ENCODE peak calls at places on chromosomes 12 and 14, in four cellular contexts. S is K562, Q is HepG2, P is GM12878. J is an unnamed sample.

GRCh38 chr12:68180792-68181744 is 21.5 kb upstream of the IFNG start:
- DNase-seq in S (no peak), Q (no peak), P (no peak), J (no peak)

GRCh38 chr12:53623526-53623925 is 2.7 kb downstream of the ATF7 start:
- DNase-seq in S (peak; percentile 31), Q (no peak), P (no peak), J (peak; percentile 82)

GRCh38 chr14:20522332-20522731 is 17.0 kb downstream of the RNASE10 start:
- DNase-seq in S (no peak), Q (no peak), P (no peak), J (no peak)

GRCh38 chr12:80142640-80143039 is 43.3 kb downstream of the OTOGL start:
- DNase-seq in S (no peak), Q (no peak), P (no peak), J (no peak)

GRCh38 chr12:92400006-92400405 is 254.4 kb upstream of the BTG1 start:
- DNase-seq in S (no peak), Q (no peak), P (no peak), J (no peak)

GRCh38 chr12:11652351-11653040 is 3.0 kb downstream of the ETV6 start:
- DNase-seq in S (no peak), Q (no peak), P (peak; percentile 71), J (peak; percentile 67)

GRCh38 chr12:30533518-30533917 is 162.2 kb downstream of the IPO8 start:
- DNase-seq in S (no peak), Q (no peak), P (no peak), J (peak; percentile 13)

GRCh38 chr12:30088259-30088995 is 304.7 kb upstream of the TMTC1 start:
- DNase-seq in S (no peak), Q (no peak), P (no peak), J (no peak)

GRCh38 chr12:85281947-85282312 is 1.9 kb downstream of the ALX1 start:
- DNase-seq in S (no peak), Q (no peak), P (no peak), J (no peak)

GRCh38 chr14:39185256-39186049 is 10.4 kb downstream of the PNN start:
- DNase-seq in S (no peak), Q (no peak), P (no peak), J (no peak)
- TF ChIP-seq MAX in S (no peak), Q (no peak), P (no peak), J (no peak)

GRCh38 chr12:49133014-49133413 is 1.8 kb upstream of the TUBA1B start:
- DNase-seq in S (peak; percentile 20), Q (no peak), P (no peak), J (no peak)

GRCh38 chr12:49131051-49131972 is at the start of gene TUBA1B:
- DNase-seq in S (peak; percentile 95), Q (peak; percentile 65), P (peak; percentile 48), J (peak; percentile 89)

GRCh38 chr12:49129332-49130150 is 1.7 kb downstream of the TUBA1B start:
- DNase-seq in S (no peak), Q (no peak), P (no peak), J (no peak)

GRCh38 chr12:49131973-49132461 is 822 bp upstream of the TUBA1B start:
- DNase-seq in S (no peak), Q (no peak), P (no peak), J (peak; percentile 62)

DNA sequence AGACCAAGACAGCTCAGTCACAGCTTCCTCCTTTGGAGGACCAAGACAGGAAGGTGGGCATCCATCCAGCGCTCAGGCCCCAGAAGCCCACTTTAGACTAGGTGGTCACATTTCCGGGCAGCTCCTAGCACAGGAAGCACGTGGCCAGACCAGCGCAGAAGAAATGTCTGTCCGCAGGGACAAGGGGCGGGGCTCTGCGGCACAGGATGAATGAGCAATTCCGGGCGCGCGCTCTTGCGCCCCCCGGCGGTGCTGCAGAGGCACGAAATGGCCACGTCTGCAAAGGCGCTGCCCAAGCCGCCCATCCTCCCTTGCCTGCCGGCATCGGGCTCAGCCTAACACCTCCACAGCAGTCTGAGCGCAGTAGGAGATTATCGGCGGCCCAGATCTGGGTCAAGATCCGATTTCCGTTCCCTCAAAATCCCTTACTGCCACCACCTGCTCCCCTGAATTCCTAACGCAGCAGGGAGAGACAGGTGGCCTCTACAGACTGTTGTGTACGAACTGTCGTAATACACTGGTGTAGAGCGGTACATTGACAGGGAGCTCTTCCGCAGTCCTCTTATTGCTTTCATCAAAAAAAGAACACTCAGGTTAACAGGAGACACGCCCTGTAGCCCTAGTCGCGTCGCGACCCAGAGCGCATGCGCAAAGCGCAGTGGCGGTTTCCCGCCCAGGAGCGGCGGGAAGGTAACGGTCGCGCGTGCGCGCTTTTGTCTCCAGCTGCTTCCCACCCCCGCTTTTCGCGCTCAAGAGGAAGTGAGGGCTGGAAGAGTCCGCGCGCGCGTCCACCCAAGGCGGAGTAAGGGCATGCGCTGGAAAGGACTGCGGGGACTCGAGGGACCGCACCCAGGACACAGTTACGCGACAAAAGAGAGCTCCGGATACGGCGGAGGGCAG is 794 bp downstream of the TUBA1B start:
- DNase-seq in S (peak; percentile 79), Q (peak; percentile 85), P (peak; percentile 90), J (peak; percentile 95)
- TF ChIP-seq MAX in S (peak; percentile 97), Q (peak; percentile 91), P (peak; percentile 94), J (peak; percentile 98)

GRCh38 chr12:16828891-16829290 is 222.9 kb upstream of the LMO3 start:
- DNase-seq in S (no peak), Q (no peak), P (no peak), J (no peak)
- TF ChIP-seq MAX in S (no peak), Q (no peak), P (no peak), J (no peak)

DNA sequence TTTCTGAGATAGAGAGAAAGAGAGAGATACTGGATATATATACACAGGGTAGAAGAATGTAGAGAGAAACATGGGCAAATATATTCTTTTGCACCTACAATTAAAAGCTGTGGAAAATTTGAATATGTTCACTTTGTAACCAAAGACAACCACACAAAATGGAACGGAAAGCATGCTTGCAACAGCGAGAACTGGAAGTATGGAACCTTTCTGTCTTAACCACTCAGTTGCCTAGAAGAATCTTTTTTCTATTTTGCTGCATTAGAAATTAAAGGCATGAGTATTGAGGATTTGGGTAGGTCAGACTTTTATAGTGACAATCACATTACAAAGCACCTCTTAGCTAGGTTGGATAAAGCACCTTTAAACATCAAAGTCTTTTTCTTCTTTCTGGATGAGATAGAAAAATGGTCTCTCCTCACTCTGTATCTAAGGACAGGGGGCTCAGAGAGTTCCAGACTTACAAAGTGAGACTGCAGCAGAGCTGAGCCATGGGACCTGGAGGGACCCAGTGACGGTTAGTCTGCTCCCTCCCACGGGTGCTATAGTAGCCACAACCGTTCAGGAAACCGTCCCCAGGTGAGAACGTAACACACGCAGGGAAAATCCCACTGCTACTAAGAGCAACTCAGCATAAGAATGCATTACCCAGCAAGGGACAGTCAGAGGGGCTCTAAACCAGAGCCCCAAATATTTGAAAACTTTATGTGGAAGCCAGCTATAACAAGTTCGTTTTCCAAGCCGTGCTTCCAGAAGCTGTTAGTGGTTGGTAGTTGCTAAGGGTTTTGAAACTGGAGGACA is 97.1 kb downstream of the DAD1 start:
- DNase-seq in S (no peak), Q (no peak), P (no peak), J (no peak)
- TF ChIP-seq MAX in S (no peak), Q (no peak), P (no peak), J (no peak)

DNA sequence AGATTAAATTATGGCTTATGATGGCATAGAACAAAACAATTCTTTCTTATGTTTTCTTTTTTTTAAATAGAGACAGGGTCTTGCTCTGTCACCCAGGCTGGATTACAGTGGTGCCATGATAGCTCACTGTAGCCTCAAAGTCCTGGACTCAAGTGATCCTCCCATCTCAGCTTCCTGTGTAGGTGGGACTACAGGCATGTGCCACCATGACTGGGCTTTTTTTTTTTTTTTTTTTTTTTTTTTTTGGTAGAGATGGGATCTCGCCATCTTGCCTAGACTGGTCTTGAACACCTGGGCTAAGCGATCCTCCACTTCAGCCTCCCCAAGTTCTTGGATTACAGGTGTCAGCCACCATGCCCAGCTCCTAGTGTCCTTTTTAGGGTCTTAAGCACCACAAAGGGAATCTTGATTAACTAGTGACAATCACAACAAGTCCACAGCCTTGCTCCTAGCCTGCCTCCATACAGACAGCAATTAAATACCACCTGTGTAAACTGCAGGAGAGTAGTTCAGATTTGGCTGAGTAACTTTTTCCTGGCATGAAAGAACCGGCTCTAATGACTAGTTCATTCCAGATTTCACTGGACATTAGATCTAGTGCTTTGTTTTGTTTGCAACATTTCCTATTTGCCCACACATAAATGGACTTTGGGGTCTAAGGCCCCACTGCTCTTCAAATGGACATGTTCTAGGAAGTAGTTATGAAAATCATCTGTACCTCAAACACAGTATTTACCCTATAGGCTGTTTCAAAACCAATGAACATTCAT is 61.6 kb downstream of the SH2B3 start:
- DNase-seq in S (no peak), Q (peak; percentile 36), P (no peak), J (peak; percentile 71)
- TF ChIP-seq MAX in S (no peak), Q (no peak), P (no peak), J (no peak)

DNA sequence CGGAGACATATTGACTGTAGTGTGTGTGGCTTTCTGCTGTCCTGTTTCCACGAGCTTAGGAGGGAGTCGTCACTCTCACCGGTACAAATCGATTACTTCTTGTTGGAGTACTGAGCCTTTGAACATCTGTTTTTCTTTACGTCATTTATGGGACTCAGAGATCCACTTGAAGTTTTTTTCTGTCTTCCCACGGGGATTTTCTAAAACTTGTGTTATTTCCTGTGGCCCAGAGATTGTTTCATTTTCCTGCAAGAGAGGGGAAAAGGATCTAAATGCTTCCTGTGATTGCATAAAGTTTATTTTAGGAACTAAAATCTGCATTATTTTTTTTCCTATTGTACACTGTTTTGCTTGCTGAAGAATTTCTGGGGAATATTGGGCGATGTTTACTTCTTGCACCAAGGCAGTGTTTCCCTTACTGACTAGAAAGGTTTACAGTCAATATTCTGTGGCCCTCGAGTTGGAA is 199.7 kb upstream of the ARHGAP5 start:
- DNase-seq in S (no peak), Q (no peak), P (no peak), J (peak; percentile 81)
- TF ChIP-seq MAX in S (no peak), Q (no peak), P (no peak), J (no peak)

J was measured in endothelial cell of umbilical vein.